ENCODE peak calls at places on chromosome 6, in eight cellular contexts. U is OCI-LY7, X is RPMI7951, C is left colon, H is HEK293T, A is lower leg skin, V is nucleus accumbens, K is GM23338. F is an unnamed sample.

GRCh38 chr6:142302427-142303190 is 802 bp downstream of the ADGRG6 start:
- DNase-seq in U (no peak), X (peak; percentile 12), C (no peak), H (no peak), A (peak; percentile 62), V (no peak), K (peak; percentile 45), F (no peak)

GRCh38 chr6:150343434-150343833 is 25.4 kb upstream of the IYD start:
- DNase-seq in U (no peak), X (no peak), C (no peak), H (no peak), A (peak; percentile 2), V (no peak), K (no peak), F (no peak)

GRCh38 chr6:25942561-25943147 is 12.2 kb upstream of the SLC17A2 start:
- DNase-seq in U (peak; percentile 62), X (peak; percentile 50), C (no peak), H (no peak), A (no peak), V (no peak), K (peak; percentile 34), F (peak; percentile 60)

GRCh38 chr6:12423852-12424251 is 133.7 kb downstream of the EDN1 start:
- DNase-seq in U (no peak), X (peak; percentile 49), C (no peak), H (no peak), A (no peak), V (no peak), K (no peak), F (no peak)

GRCh38 chr6:166145751-166146150 is 21.9 kb downstream of the TBXT start:
- DNase-seq in U (no peak), X (peak; percentile 13), C (no peak), H (no peak), A (no peak), V (no peak), K (no peak), F (no peak)

GRCh38 chr6:151044465-151045441 is 179.3 kb downstream of the MTHFD1L start:
- DNase-seq in U (no peak), X (peak; percentile 80), C (peak; percentile 94), H (no peak), A (peak; percentile 86), V (no peak), K (peak; percentile 26), F (no peak)

GRCh38 chr6:44564906-44565524 is 177.5 kb downstream of the CDC5L start:
- DNase-seq in U (no peak), X (peak; percentile 51), C (no peak), H (no peak), A (no peak), V (no peak), K (no peak), F (no peak)

GRCh38 chr6:40965046-40965445 is 74.0 kb downstream of the UNC5CL start:
- DNase-seq in U (no peak), X (peak; percentile 59), C (no peak), H (no peak), A (no peak), V (no peak), K (no peak), F (no peak)

GRCh38 chr6:88263591-88263990 is 97.4 kb upstream of the CNR1 start:
- DNase-seq in U (no peak), X (no peak), C (no peak), H (no peak), A (no peak), V (no peak), K (peak; percentile 6), F (no peak)

GRCh38 chr6:114304304-114304887 is 38.4 kb downstream of the HS3ST5 start:
- DNase-seq in U (peak; percentile 15), X (peak; percentile 9), C (no peak), H (no peak), A (no peak), V (no peak), K (peak; percentile 50), F (peak; percentile 10)

F was measured in GM12865.